ENCODE peak calls at places on chromosome 13, in seven cellular contexts. B is mesendoderm, E is H1, N is neuronal stem cell, K is mesenchymal stem cell, S is H9, F is IMR-90. M is an unnamed sample.

GRCh38 chr13:48775285-48775684 is 121.6 kb downstream of the CYSLTR2 start:
- DNase-seq in S (no peak), K (no peak), F (peak), B (no peak), E (no peak), N (no peak), M (no peak)

GRCh38 chr13:73140804-73141203 is 82.0 kb downstream of the KLF5 start:
- DNase-seq in B (no peak), E (no peak), F (no peak), S (no peak), N (peak), K (peak), M (no peak)

GRCh38 chr13:33450956-33451709 is 165.6 kb upstream of the STARD13 start:
- DNase-seq in F (no peak), B (no peak), K (no peak), N (no peak), S (no peak), E (no peak), M (peak)

GRCh38 chr13:26679945-26680516 is 80.6 kb downstream of the GPR12 start:
- DNase-seq in F (peak), E (no peak), S (peak), K (peak), B (peak), N (no peak), M (no peak)

GRCh38 chr13:45595968-45596367 is 19.6 kb downstream of the ERICH6B start:
- DNase-seq in E (no peak), K (no peak), S (no peak), B (peak), N (no peak), F (no peak), M (no peak)

GRCh38 chr13:45295536-45295935 is 45.4 kb downstream of the TPT1 start:
- DNase-seq in K (peak), N (no peak), B (no peak), S (no peak), F (peak), E (no peak), M (no peak)

GRCh38 chr13:102597029-102598015 is 536 bp downstream of the TPP2 start:
- DNase-seq in E (no peak), K (peak), B (peak), N (peak), S (no peak), F (peak), M (no peak)

GRCh38 chr13:107803822-107804495 is 411.4 kb downstream of the LIG4 start:
- DNase-seq in E (no peak), S (no peak), B (no peak), K (no peak), F (no peak), N (no peak), M (no peak)

GRCh38 chr13:64154514-64154913 is 2738.9 kb upstream of the PCDH20 start:
- DNase-seq in E (no peak), B (peak), S (no peak), F (peak), N (no peak), K (peak), M (no peak)

GRCh38 chr13:56561327-56561726 is 579.4 kb upstream of the PRR20A start:
- DNase-seq in K (no peak), B (peak), S (no peak), N (no peak), E (no peak), F (no peak), M (peak)

DNA sequence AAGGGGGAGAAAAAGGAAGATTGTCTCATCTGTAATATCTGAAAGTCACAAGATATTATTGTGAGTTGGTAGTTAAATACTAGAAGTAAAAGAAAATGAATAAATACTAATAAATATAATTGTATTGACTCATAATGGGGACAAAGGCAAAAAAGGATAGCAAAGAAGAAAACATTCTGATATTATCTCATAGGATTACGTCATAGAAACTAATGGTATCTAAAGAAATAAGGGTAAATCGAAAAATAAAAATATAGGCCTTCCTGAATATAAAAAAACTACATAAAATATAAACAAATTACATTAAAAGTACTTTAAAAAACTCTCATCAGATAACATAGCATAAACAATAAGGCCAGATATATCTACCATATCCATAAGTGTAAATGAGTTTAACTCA is 38.6 kb upstream of the TDRD3 start:
- DNase-seq in B (no peak), S (no peak), F (no peak), E (no peak), K (no peak), N (no peak), M (no peak)
- H2BK5ac ChIP-seq in B (no peak), S (no peak), F (no peak), E (no peak), K (no peak), N (no peak), M (no peak)

DNA sequence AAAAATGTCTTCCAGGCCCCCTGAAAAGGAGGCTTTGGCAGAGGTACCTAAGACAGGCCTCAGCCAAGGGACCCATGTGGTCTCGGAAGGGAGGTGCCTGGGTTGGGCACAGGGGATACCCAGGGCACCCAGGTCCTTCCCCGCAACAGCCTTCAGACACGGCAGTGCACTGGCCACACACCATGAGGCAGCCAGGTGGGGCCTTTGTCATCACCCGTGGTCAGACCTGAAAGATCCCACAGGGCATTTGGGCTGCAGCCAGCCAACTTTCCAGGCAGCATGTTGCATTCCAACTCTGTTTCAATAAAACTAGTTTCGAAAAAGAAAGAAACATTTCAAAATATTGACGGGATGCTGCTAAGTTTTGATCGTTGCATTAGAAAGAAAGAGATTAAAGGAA is 4.7 kb upstream of the TUBGCP3 start:
- DNase-seq in K (no peak), B (no peak), F (no peak), S (no peak), E (no peak), N (no peak), M (no peak)
- H4K8ac ChIP-seq in K (no peak), B (no peak), F (no peak), S (no peak), E (no peak), N (no peak), M (no peak)

GRCh38 chr13:75790198-75790970 is 154.3 kb downstream of the LMO7 start:
- DNase-seq in K (no peak), N (no peak), E (no peak), S (no peak), B (no peak), F (no peak), M (no peak)
- H2BK5ac ChIP-seq in K (no peak), N (no peak), E (no peak), S (no peak), B (no peak), F (peak), M (no peak)

GRCh38 chr13:51785592-51786424 is 18.2 kb downstream of the DHRS12 start:
- DNase-seq in S (no peak), F (peak), B (peak), K (peak), E (no peak), N (no peak), M (peak)
- H4K8ac ChIP-seq in S (no peak), F (no peak), B (no peak), K (no peak), E (no peak), N (no peak), M (no peak)

DNA sequence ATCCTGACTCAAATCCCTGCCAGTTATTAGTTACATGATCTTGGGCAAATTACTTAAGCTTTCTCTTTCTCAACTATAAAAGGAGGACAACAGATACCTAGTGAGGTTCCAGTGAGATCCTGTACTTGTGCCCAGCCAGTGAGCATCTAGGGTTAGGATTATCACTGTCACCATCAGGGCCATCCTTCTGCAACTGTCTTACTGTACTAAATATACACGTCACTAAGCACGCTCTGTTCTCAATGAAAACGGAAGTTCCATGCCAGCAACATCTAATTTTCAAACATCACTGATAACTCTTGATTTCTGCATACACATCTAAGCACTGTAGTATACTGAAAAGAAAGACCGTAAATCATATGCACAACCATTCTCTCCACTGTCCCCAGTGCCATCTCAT is 70.0 kb downstream of the FOXO1 start:
- DNase-seq in B (no peak), K (no peak), F (no peak), S (no peak), E (no peak), N (no peak), M (no peak)
- H2BK5ac ChIP-seq in B (no peak), K (no peak), F (no peak), S (no peak), E (no peak), N (no peak), M (no peak)

GRCh38 chr13:110479215-110479545 is 82.3 kb downstream of the RAB20 start:
- DNase-seq in N (no peak), E (no peak), F (no peak), B (no peak), K (no peak), S (no peak), M (no peak)
- H4K8ac ChIP-seq in N (no peak), E (peak), F (no peak), B (no peak), K (peak), S (no peak), M (no peak)

DNA sequence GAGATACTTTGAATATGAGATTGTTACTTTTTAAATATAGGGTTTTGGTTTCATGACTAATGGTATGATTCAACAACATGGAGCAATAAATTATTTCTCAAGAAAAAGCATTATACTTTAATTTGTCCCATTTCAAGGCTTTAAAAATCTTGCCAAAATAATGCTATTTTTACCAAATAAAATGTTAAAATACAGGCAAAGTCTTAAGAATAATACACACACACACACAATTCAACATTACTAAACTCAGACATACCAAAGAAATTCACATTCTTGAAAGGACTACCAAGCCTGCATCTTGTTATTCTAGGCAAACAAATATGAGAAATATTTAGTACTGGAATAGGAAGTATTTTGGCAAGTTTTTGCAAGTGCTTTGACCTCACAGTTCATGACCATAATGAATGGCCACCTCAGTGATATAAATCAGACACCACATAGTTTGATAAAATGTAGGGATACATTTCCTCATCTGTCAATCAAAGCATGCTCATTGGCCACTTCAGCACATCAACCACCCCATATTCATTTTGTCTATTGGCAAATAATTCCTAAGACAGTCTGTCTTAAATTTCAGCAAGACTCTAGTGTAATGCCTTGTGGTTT is 107.2 kb downstream of the NALCN start:
- DNase-seq in K (no peak), N (no peak), S (no peak), B (no peak), E (no peak), F (peak), M (peak)
- H2BK5ac ChIP-seq in K (no peak), N (no peak), S (no peak), B (no peak), E (no peak), F (peak), M (no peak)